ENCODE peak calls at places on chromosomes 2 and 18, in five cellular contexts. Y is HCT116, Q is colonic mucosa, F is PC-3, Z is K562. S is an unnamed sample.
A peak's percentile ranks its signal among the peaks of the same experiment; 100 is the strongest.

GRCh38 chr2:144459937-144460336 is 60.0 kb downstream of the ZEB2 start:
- DNase-seq in Y (no peak), Q (no peak), F (no peak), Z (no peak), S (no peak)

GRCh38 chr18:75754433-75754832 is 326.9 kb upstream of the SMIM21 start:
- DNase-seq in Y (no peak), Q (no peak), F (no peak), Z (no peak), S (no peak)

GRCh38 chr2:230912046-230912445 is 13.0 kb downstream of the GPR55 start:
- DNase-seq in Y (no peak), Q (no peak), F (no peak), Z (no peak), S (no peak)

GRCh38 chr2:168521342-168521741 is 65.3 kb downstream of the CERS6 start:
- DNase-seq in Y (no peak), Q (no peak), F (no peak), Z (peak; percentile 18), S (no peak)

GRCh38 chr2:159075726-159076125 is 107.3 kb downstream of the TANC1 start:
- DNase-seq in Y (no peak), Q (no peak), F (no peak), Z (no peak), S (no peak)

GRCh38 chr18:41526046-41526445 is 429.0 kb upstream of the PIK3C3 start:
- DNase-seq in Y (no peak), Q (no peak), F (no peak), Z (no peak), S (no peak)

GRCh38 chr2:183341057-183341456 is 216.8 kb downstream of the NUP35 start:
- DNase-seq in Y (no peak), Q (no peak), F (no peak), Z (no peak), S (no peak)

GRCh38 chr2:203811491-203812221 is 55.9 kb upstream of the CTLA4 start:
- DNase-seq in Y (peak; percentile 62), Q (peak; percentile 95), F (peak; percentile 93), Z (no peak), S (peak; percentile 77)

GRCh38 chr18:68220458-68220857 is 494.4 kb downstream of the TMX3 start:
- DNase-seq in Y (no peak), Q (no peak), F (no peak), Z (no peak), S (no peak)

GRCh38 chr2:237223208-237223861 is 137.6 kb downstream of the COPS8 start:
- DNase-seq in Y (no peak), Q (no peak), F (peak; percentile 67), Z (no peak), S (peak; percentile 93)

GRCh38 chr18:7890078-7890477 is 323.0 kb downstream of the PTPRM start:
- DNase-seq in Y (no peak), Q (no peak), F (no peak), Z (no peak), S (no peak)

GRCh38 chr2:3334392-3334791 is 43.2 kb downstream of the EIPR1 start:
- DNase-seq in Y (no peak), Q (no peak), F (no peak), Z (no peak), S (no peak)

GRCh38 chr2:55204536-55204935 is 27.6 kb downstream of the CLHC1 start:
- DNase-seq in Y (no peak), Q (no peak), F (no peak), Z (no peak), S (no peak)

GRCh38 chr2:207432471-207432870 is 97.3 kb upstream of the CREB1 start:
- DNase-seq in Y (no peak), Q (no peak), F (no peak), Z (no peak), S (peak; percentile 37)

GRCh38 chr2:240896871-240897692 is 1.1 kb upstream of the MAB21L4 start:
- DNase-seq in Y (no peak), Q (peak; percentile 68), F (peak; percentile 9), Z (no peak), S (no peak)

GRCh38 chr2:50831666-50832065 is 200.3 kb downstream of the NRXN1 start:
- DNase-seq in Y (no peak), Q (no peak), F (no peak), Z (no peak), S (no peak)

GRCh38 chr18:77071711-77072292 is 60.8 kb downstream of the MBP start:
- DNase-seq in Y (no peak), Q (no peak), F (peak; percentile 86), Z (no peak), S (peak; percentile 90)
- H3K9ac ChIP-seq in Y (no peak overlapping the region), Q (no peak overlapping the region), F (peak overlapping the region; percentile 90), Z (no peak overlapping the region), S (peak overlapping the region; percentile 27)

GRCh38 chr2:6845903-6846302 is 19.8 kb downstream of the CMPK2 start:
- DNase-seq in Y (no peak), Q (no peak), F (peak; percentile 18), Z (no peak), S (no peak)
- H3K9me3 ChIP-seq in Y (peaks cover 21% of the 10 kb centered on the region), Q (peaks cover 14% of the 10 kb centered on the region), F (peaks cover 50% of the 10 kb centered on the region), Z (peaks cover 39% of the 10 kb centered on the region), S (peaks cover 62% of the 10 kb centered on the region)

GRCh38 chr2:84427235-84428138 is 31.6 kb downstream of the SUCLG1 start:
- DNase-seq in Y (no peak), Q (no peak), F (no peak), Z (no peak), S (peak; percentile 60)
- H3K36me3 ChIP-seq in Y (peaks cover 30% of the 10 kb centered on the region), Q (peaks cover 8% of the 10 kb centered on the region), F (peaks cover 44% of the 10 kb centered on the region), Z (peaks cover 88% of the 10 kb centered on the region), S (peaks cover 77% of the 10 kb centered on the region)

DNA sequence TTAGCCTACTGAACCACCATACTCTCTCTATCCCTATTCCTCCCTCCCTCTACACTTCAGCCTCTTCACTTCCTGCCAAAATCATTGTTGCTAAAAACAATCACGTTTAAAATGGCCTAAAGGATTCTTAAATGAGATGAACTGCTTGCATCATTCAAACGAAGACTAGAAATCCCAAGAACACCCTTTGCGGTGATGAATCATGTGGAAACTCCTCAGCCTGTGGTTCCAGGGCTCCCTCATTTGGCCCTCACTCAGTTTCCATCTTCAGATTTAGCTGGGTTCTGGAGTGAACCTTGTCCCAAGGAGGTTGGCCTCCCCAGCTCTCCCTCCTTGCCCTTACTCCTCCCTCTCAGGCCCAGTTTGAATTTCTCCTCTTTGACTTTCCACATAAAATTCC is 125.6 kb upstream of the CDC42EP3 start:
- DNase-seq in Y (no peak), Q (no peak), F (no peak), Z (no peak), S (no peak)
- H3K9ac ChIP-seq in Y (no peak overlapping the region), Q (no peak overlapping the region), F (no peak overlapping the region), Z (no peak overlapping the region), S (no peak overlapping the region)

DNA sequence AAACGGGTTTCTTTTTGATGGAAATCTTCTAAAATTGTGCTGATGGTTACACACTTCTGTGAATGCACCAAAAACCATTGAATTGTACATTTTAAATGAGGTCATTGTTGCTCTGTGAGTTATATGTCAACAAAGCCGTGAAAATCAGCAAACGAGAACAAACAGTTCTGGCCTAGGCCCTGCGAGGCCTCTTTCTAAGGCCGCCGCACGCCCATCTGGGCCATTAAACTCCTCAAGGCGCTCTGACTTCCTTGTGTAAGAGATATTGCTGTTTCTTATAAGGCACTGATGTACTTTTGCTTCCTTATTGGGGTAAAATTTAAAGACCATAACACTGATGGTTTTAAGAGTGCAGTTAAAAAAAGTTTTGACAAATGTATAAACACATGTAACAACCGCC is 124.5 kb downstream of the GALR1 start:
- DNase-seq in Y (no peak), Q (peak; percentile 64), F (no peak), Z (no peak), S (no peak)
- H3K9me3 ChIP-seq in Y (no peaks in the 10 kb centered on the region), Q (no peaks in the 10 kb centered on the region), F (peaks cover 3% of the 10 kb centered on the region), Z (no peaks in the 10 kb centered on the region), S (peaks cover 12% of the 10 kb centered on the region)

GRCh38 chr2:96274355-96275056 is 8.5 kb downstream of the CIAO1 start:
- DNase-seq in Y (no peak), Q (no peak), F (no peak), Z (no peak), S (no peak)
- H3K36me3 ChIP-seq in Y (peaks cover 56% of the 10 kb centered on the region), Q (peaks cover 22% of the 10 kb centered on the region), F (peaks cover 52% of the 10 kb centered on the region), Z (peaks cover 87% of the 10 kb centered on the region), S (peaks cover 84% of the 10 kb centered on the region)

DNA sequence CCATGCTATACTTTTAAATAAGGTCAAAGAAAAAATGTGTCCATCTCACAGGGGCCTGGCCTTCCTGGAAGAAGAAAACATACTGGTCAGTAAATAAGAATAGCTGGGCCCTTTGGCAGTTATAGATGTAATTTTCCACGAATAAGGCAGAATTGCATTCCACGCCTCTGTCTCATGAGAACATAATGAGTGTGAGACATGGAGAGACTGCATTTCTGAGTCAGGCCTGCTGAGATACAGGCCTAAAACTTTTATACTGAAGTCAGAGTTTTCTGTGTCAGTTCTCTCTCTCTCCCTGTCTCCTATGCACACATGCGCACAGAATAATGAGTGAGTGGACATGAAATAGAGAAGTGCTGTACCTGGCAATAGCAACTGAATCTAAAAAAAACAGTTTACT is 20.4 kb upstream of the IL1R1 start:
- DNase-seq in Y (no peak), Q (no peak), F (peak; percentile 40), Z (no peak), S (peak; percentile 90)
- H3K9ac ChIP-seq in Y (no peak overlapping the region), Q (no peak overlapping the region), F (no peak overlapping the region), Z (no peak overlapping the region), S (peak overlapping the region; percentile 67)

GRCh38 chr18:77865853-77866252 is 616.2 kb downstream of the GALR1 start:
- DNase-seq in Y (no peak), Q (no peak), F (no peak), Z (no peak), S (no peak)

GRCh38 chr18:77870894-77871293 is 621.2 kb downstream of the GALR1 start:
- DNase-seq in Y (no peak), Q (no peak), F (no peak), Z (no peak), S (no peak)

GRCh38 chr18:77862358-77862757 is 612.7 kb downstream of the GALR1 start:
- DNase-seq in Y (no peak), Q (no peak), F (no peak), Z (no peak), S (no peak)

GRCh38 chr18:77870238-77870637 is 620.6 kb downstream of the GALR1 start:
- DNase-seq in Y (no peak), Q (no peak), F (no peak), Z (no peak), S (no peak)

DNA sequence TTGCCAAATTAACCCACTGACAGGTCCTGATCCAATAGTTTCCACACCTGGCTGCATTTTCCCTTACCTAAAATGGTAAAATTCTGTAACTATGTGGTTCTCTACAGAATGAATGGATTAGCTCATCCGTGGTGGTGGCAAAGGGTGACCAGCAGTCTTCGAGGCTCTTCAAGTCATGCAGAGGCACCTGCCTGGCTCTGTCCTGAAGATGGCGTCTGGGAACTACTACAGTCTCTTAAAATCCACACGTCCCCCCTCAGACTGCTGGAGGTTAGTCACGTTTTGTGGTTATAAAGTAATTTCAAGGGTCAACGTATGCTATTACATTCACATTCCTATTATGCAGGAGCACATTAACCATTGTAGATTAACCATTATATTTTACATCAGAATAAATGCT is 616.7 kb downstream of the GALR1 start:
- DNase-seq in Y (no peak), Q (no peak), F (no peak), Z (no peak), S (no peak)
- H3K9me3 ChIP-seq in Y (peaks cover 12% of the 10 kb centered on the region), Q (no peaks in the 10 kb centered on the region), F (no peaks in the 10 kb centered on the region), Z (no peaks in the 10 kb centered on the region), S (no peaks in the 10 kb centered on the region)

S was measured in adipocyte.